ENCODE peak calls at places on chromosomes 2 and 18, in seven cellular contexts. H, B, R, X, M, V and W are unnamed samples.

GRCh38 chr2:191691016-191691725 is 13.2 kb downstream of the NABP1 start:
- DNase-seq in H (no peak), B (peak; percentile 46), R (no peak), X (peak; percentile 44), M (peak; percentile 84), V (no peak), W (peak; percentile 47)

GRCh38 chr2:231181848-231182247 is 16.6 kb upstream of the ARMC9 start:
- DNase-seq in H (no peak), B (no peak), R (no peak), X (no peak), M (peak; percentile 62), V (no peak), W (peak; percentile 38)

GRCh38 chr2:162073776-162074578 is at the start of gene DPP4:
- DNase-seq in H (no peak), B (peak; percentile 7), R (no peak), X (no peak), M (no peak), V (no peak), W (no peak)

GRCh38 chr18:62101236-62101635 is 85.6 kb downstream of the PIGN start:
- DNase-seq in H (no peak), B (no peak), R (no peak), X (no peak), M (no peak), V (no peak), W (no peak)

GRCh38 chr18:24885266-24885665 is 424.8 kb downstream of the HRH4 start:
- DNase-seq in H (no peak), B (no peak), R (no peak), X (no peak), M (no peak), V (no peak), W (no peak)

GRCh38 chr2:156021326-156022040 is 311.0 kb downstream of the NR4A2 start:
- DNase-seq in H (peak; percentile 19), B (no peak), R (peak; percentile 56), X (no peak), M (no peak), V (no peak), W (no peak)

GRCh38 chr2:58594175-58594574 is 353.1 kb upstream of the FANCL start:
- DNase-seq in H (peak; percentile 13), B (no peak), R (no peak), X (no peak), M (no peak), V (no peak), W (no peak)

GRCh38 chr2:134401789-134402188 is 147.9 kb downstream of the MGAT5 start:
- DNase-seq in H (no peak), B (no peak), R (no peak), X (no peak), M (peak; percentile 20), V (no peak), W (no peak)

GRCh38 chr2:84243788-84244627 is 215.1 kb downstream of the SUCLG1 start:
- DNase-seq in H (no peak), B (no peak), R (no peak), X (no peak), M (no peak), V (no peak), W (no peak)

GRCh38 chr2:42888321-42888720 is 95.9 kb upstream of the HAAO start:
- DNase-seq in H (no peak), B (no peak), R (no peak), X (no peak), M (peak; percentile 47), V (no peak), W (no peak)

GRCh38 chr18:70296781-70297180 is 7.9 kb downstream of the SOCS6 start:
- DNase-seq in H (no peak), B (no peak), R (no peak), X (no peak), M (no peak), V (no peak), W (no peak)

GRCh38 chr2:217964658-217965161 is 38.1 kb downstream of the TNS1 start:
- DNase-seq in H (no peak), B (no peak), R (no peak), X (no peak), M (no peak), V (no peak), W (no peak)

GRCh38 chr2:106120432-106120831 is 73.7 kb downstream of the UXS1 start:
- DNase-seq in H (no peak), B (no peak), R (no peak), X (no peak), M (no peak), V (no peak), W (no peak)

GRCh38 chr2:113818382-113818951 is 62.0 kb upstream of the SLC35F5 start:
- DNase-seq in H (peak; percentile 76), B (no peak), R (peak; percentile 24), X (no peak), M (peak; percentile 99), V (no peak), W (no peak)

GRCh38 chr2:73832905-73833304 is 4.1 kb downstream of the STAMBP start:
- DNase-seq in H (no peak), B (no peak), R (no peak), X (no peak), M (no peak), V (no peak), W (no peak)

GRCh38 chr2:177313162-177313781 is 48.7 kb upstream of the NFE2L2 start:
- DNase-seq in H (no peak), B (no peak), R (no peak), X (no peak), M (no peak), V (no peak), W (no peak)

GRCh38 chr18:715626-716025 is 3.2 kb upstream of the ENOSF1 start:
- DNase-seq in H (no peak), B (no peak), R (peak; percentile 45), X (no peak), M (peak; percentile 45), V (no peak), W (no peak)

GRCh38 chr2:74077636-74078035 is 70.1 kb downstream of the BOLA3 start:
- DNase-seq in H (no peak), B (no peak), R (no peak), X (no peak), M (no peak), V (no peak), W (no peak)

GRCh38 chr18:37476182-37476581 is 89.4 kb downstream of the CELF4 start:
- DNase-seq in H (peak; percentile 1), B (peak; percentile 48), R (no peak), X (no peak), M (peak; percentile 21), V (no peak), W (peak; percentile 5)

GRCh38 chr2:195674491-195675226 is 17.6 kb downstream of the SLC39A10 start:
- DNase-seq in H (no peak), B (no peak), R (peak; percentile 12), X (no peak), M (no peak), V (no peak), W (no peak)

GRCh38 chr2:38178142-38178541 is 102.2 kb upstream of the CYP1B1 start:
- DNase-seq in H (no peak), B (no peak), R (no peak), X (no peak), M (no peak), V (no peak), W (no peak)

GRCh38 chr2:196176142-196176738 is 4.9 kb upstream of the STK17B start:
- DNase-seq in H (no peak), B (no peak), R (no peak), X (peak; percentile 72), M (no peak), V (no peak), W (peak; percentile 27)

GRCh38 chr2:62631160-62632085 is 74.1 kb upstream of the EHBP1 start:
- DNase-seq in H (no peak), B (no peak), R (no peak), X (no peak), M (no peak), V (no peak), W (no peak)

GRCh38 chr2:215671244-215671643 is 235.4 kb upstream of the FN1 start:
- DNase-seq in H (no peak), B (no peak), R (no peak), X (no peak), M (no peak), V (no peak), W (no peak)

GRCh38 chr2:118554616-118555015 is 292.8 kb downstream of the EN1 start:
- DNase-seq in H (no peak), B (no peak), R (no peak), X (no peak), M (no peak), V (no peak), W (no peak)

GRCh38 chr2:1977655-1978054 is 233.3 kb upstream of the PXDN start:
- DNase-seq in H (no peak), B (no peak), R (no peak), X (no peak), M (no peak), V (no peak), W (no peak)

GRCh38 chr2:135164431-135164830 is 112.3 kb downstream of the RAB3GAP1 start:
- DNase-seq in H (peak; percentile 16), B (no peak), R (peak; percentile 91), X (no peak), M (peak; percentile 96), V (no peak), W (no peak)

GRCh38 chr18:79378416-79379250 is 17.1 kb upstream of the NFATC1 start:
- DNase-seq in H (peak; percentile 70), B (no peak), R (no peak), X (peak; percentile 75), M (peak; percentile 15), V (no peak), W (no peak)

GRCh38 chr2:55649211-55649610 is 31.8 kb upstream of the PPP4R3B start:
- DNase-seq in H (no peak), B (no peak), R (no peak), X (no peak), M (no peak), V (no peak), W (no peak)

GRCh38 chr2:224956706-224957105 is 85.6 kb downstream of the DOCK10 start:
- DNase-seq in H (no peak), B (peak; percentile 41), R (no peak), X (no peak), M (no peak), V (no peak), W (no peak)

GRCh38 chr2:120245520-120245835 is 7.2 kb upstream of the RALB start:
- DNase-seq in H (peak; percentile 90), B (no peak), R (no peak), X (no peak), M (peak; percentile 45), V (no peak), W (no peak)

GRCh38 chr18:21458322-21458721 is 142.2 kb downstream of the ESCO1 start:
- DNase-seq in H (no peak), B (no peak), R (no peak), X (no peak), M (no peak), V (no peak), W (no peak)

GRCh38 chr2:240139666-240140393 is 628 bp downstream of the OTOS start:
- DNase-seq in H (no peak), B (no peak), R (no peak), X (no peak), M (no peak), V (no peak), W (no peak)

GRCh38 chr2:151728736-151729415 is 5.4 kb downstream of the NEB start:
- DNase-seq in H (no peak), B (peak; percentile 8), R (no peak), X (no peak), M (no peak), V (no peak), W (no peak)

GRCh38 chr2:113255140-113256070 is 23.3 kb downstream of the PAX8 start:
- DNase-seq in H (no peak), B (no peak), R (no peak), X (no peak), M (no peak), V (no peak), W (no peak)

GRCh38 chr18:9683418-9684396 is 24.4 kb upstream of the RAB31 start:
- DNase-seq in H (peak; percentile 75), B (no peak), R (no peak), X (no peak), M (peak; percentile 74), V (no peak), W (no peak)

GRCh38 chr2:229407170-229407569 is 136.1 kb upstream of the PID1 start:
- DNase-seq in H (peak; percentile 51), B (no peak), R (peak; percentile 97), X (no peak), M (peak; percentile 74), V (no peak), W (no peak)

GRCh38 chr2:18456026-18456425 is 104.4 kb downstream of the RDH14 start:
- DNase-seq in H (no peak), B (no peak), R (no peak), X (no peak), M (no peak), V (no peak), W (no peak)